ENCODE peak calls at places on chromosomes 6 and 20, in five cellular contexts. D is NCI-H1417; J is COR-L47; V is right cardiac atrium; M is CD8-positive, alpha-beta T cell. Z is an unnamed sample.

GRCh38 chr6:148055410-148055809 is 287.2 kb upstream of the SASH1 start:
- DNase-seq in J (no peak), M (no peak), V (no peak), D (no peak), Z (no peak)

GRCh38 chr20:62938105-62938888 is at the start of gene GID8:
- DNase-seq in J (no peak), V (peak; percentile 79), D (peak; percentile 72), M (no peak), Z (no peak)

GRCh38 chr6:161273356-161273751 is 507 bp downstream of the AGPAT4 start:
- DNase-seq in D (no peak), V (no peak), M (peak; percentile 18), J (peak; percentile 36), Z (no peak)

GRCh38 chr6:157198425-157199279 is 124.7 kb downstream of the TMEM242 start:
- DNase-seq in D (peak; percentile 100), M (no peak), J (peak; percentile 92), V (peak; percentile 78), Z (no peak)

GRCh38 chr6:16345449-16346330 is 107.3 kb downstream of the GMPR start:
- DNase-seq in D (peak; percentile 59), V (no peak), M (no peak), J (peak; percentile 70), Z (peak; percentile 65)

GRCh38 chr6:97114645-97115044 is 168.4 kb downstream of the MMS22L start:
- DNase-seq in D (no peak), V (no peak), J (no peak), M (no peak), Z (no peak)

GRCh38 chr20:57787151-57787968 is 77.5 kb upstream of the PMEPA1 start:
- DNase-seq in M (no peak), V (no peak), J (no peak), D (no peak), Z (no peak)

GRCh38 chr6:104625536-104625935 is 234.2 kb downstream of the HACE1 start:
- DNase-seq in J (no peak), D (no peak), V (no peak), M (no peak), Z (no peak)

GRCh38 chr20:46562373-46563169 is 12.1 kb upstream of the OCSTAMP start:
- DNase-seq in J (peak; percentile 56), V (peak; percentile 82), D (peak; percentile 66), M (peak; percentile 45), Z (peak; percentile 5)

GRCh38 chr6:143510991-143511891 is at the start of gene FUCA2:
- DNase-seq in V (peak; percentile 98), D (peak; percentile 86), M (peak; percentile 38), J (peak; percentile 62), Z (peak; percentile 70)

GRCh38 chr20:25238319-25239037 is 9.4 kb upstream of the PYGB start:
- DNase-seq in D (no peak), J (no peak), M (no peak), V (peak; percentile 13), Z (no peak)

GRCh38 chr6:67854098-67854497 is 781.0 kb upstream of the ADGRB3 start:
- DNase-seq in D (no peak), M (no peak), J (no peak), V (no peak), Z (no peak)

GRCh38 chr6:28543671-28544131 is 18.0 kb downstream of the GPX5 start:
- DNase-seq in D (no peak), V (no peak), J (no peak), M (peak; percentile 14), Z (no peak)

GRCh38 chr6:147604373-147604772 is 95.9 kb downstream of the SAMD5 start:
- DNase-seq in M (no peak), V (no peak), D (no peak), J (no peak), Z (peak; percentile 15)

GRCh38 chr20:7859371-7859802 is 80.9 kb downstream of the HAO1 start:
- DNase-seq in D (peak; percentile 85), J (peak; percentile 54), M (no peak), V (no peak), Z (peak; percentile 57)

GRCh38 chr6:41503841-41504525 is 42.2 kb upstream of the FOXP4 start:
- DNase-seq in V (peak; percentile 73), M (no peak), D (peak; percentile 38), J (no peak), Z (no peak)

GRCh38 chr6:1363729-1364572 is 25.4 kb upstream of the FOXF2 start:
- DNase-seq in M (no peak), D (peak; percentile 20), V (peak; percentile 62), J (no peak), Z (no peak)

GRCh38 chr6:125104425-125104824 is 49.1 kb upstream of the TPD52L1 start:
- DNase-seq in V (no peak), D (peak; percentile 81), M (no peak), J (no peak), Z (peak; percentile 68)

GRCh38 chr6:140083375-140083774 is 708.9 kb upstream of the CITED2 start:
- DNase-seq in M (no peak), V (no peak), D (no peak), J (no peak), Z (no peak)

GRCh38 chr6:125868252-125868651 is 77.5 kb downstream of the NCOA7 start:
- DNase-seq in D (no peak), V (no peak), J (no peak), M (no peak), Z (no peak)

GRCh38 chr6:108651781-108652227 is 91.1 kb downstream of the FOXO3 start:
- DNase-seq in V (peak; percentile 68), D (no peak), J (no peak), M (no peak), Z (peak; percentile 72)

GRCh38 chr6:140601409-140601808 is 1227.0 kb upstream of the CITED2 start:
- DNase-seq in V (no peak), M (no peak), D (no peak), J (no peak), Z (no peak)

GRCh38 chr6:89793586-89793985 is 26.0 kb downstream of the MDN1 start:
- DNase-seq in V (peak; percentile 76), J (no peak), M (no peak), D (no peak), Z (peak; percentile 26)

GRCh38 chr20:19233025-19233794 is 20.8 kb downstream of the SLC24A3 start:
- DNase-seq in V (no peak), J (no peak), M (no peak), D (no peak), Z (no peak)

GRCh38 chr6:97947841-97948240 is 664.8 kb upstream of the MMS22L start:
- DNase-seq in V (no peak), J (peak; percentile 64), M (no peak), D (peak; percentile 29), Z (peak; percentile 95)

GRCh38 chr6:13725570-13725969 is 13.9 kb upstream of the RANBP9 start:
- DNase-seq in J (no peak), M (peak; percentile 19), V (no peak), D (no peak), Z (no peak)

GRCh38 chr6:42338573-42339218 is 113.0 kb downstream of the TRERF1 start:
- DNase-seq in M (no peak), D (no peak), V (no peak), J (no peak), Z (peak; percentile 95)

GRCh38 chr6:24394777-24395437 is 7.8 kb upstream of the MRS2 start:
- DNase-seq in J (no peak), M (no peak), D (no peak), V (no peak), Z (no peak)

GRCh38 chr6:110039996-110040383 is 61.9 kb downstream of the GPR6 start:
- DNase-seq in V (no peak), M (peak; percentile 34), D (peak; percentile 92), J (no peak), Z (no peak)

GRCh38 chr6:999552-999951 is 306.6 kb upstream of the EXOC2 start:
- DNase-seq in J (no peak), D (no peak), M (no peak), V (no peak), Z (no peak)

GRCh38 chr6:168368971-168369370 is 49.4 kb upstream of the DACT2 start:
- DNase-seq in D (no peak), M (no peak), V (no peak), J (no peak), Z (no peak)

GRCh38 chr20:22775256-22775655 is 190.9 kb upstream of the FOXA2 start:
- DNase-seq in D (no peak), J (no peak), V (no peak), M (no peak), Z (no peak)

GRCh38 chr20:36399147-36399968 is 93.2 kb downstream of the DLGAP4 start:
- DNase-seq in M (no peak), D (peak; percentile 58), V (no peak), J (peak; percentile 14), Z (no peak)

GRCh38 chr20:63309261-63310071 is 16.5 kb downstream of the COL20A1 start:
- DNase-seq in M (no peak), J (peak; percentile 44), D (peak; percentile 80), V (peak; percentile 78), Z (peak; percentile 4)

GRCh38 chr6:34018961-34019606 is 126.8 kb downstream of the GRM4 start:
- DNase-seq in V (no peak), J (no peak), M (no peak), D (peak; percentile 56), Z (no peak)